ENCODE peak calls at places on chromosomes 6 and 20, in four cellular contexts. X, I, T and Z are unnamed samples.

GRCh38 chr20:21028921-21029320 is 77.2 kb downstream of the LINC00237 start:
- DNase-seq in X (no peak), I (no peak), T (no peak), Z (no peak)

GRCh38 chr20:17943343-17943742 is 25.3 kb downstream of the SNX5 start:
- DNase-seq in T (no peak), X (no peak), I (no peak), Z (no peak)

GRCh38 chr20:8693709-8694108 is 375.2 kb upstream of the PLCB4 start:
- DNase-seq in X (no peak), I (no peak), T (peak), Z (no peak)

GRCh38 chr6:39090036-39090435 is 24.9 kb downstream of the SAYSD1 start:
- DNase-seq in I (no peak), X (no peak), T (no peak), Z (no peak)

GRCh38 chr6:32790306-32790705 is 26.5 kb downstream of the HLA-DOB start:
- DNase-seq in I (no peak), T (no peak), X (no peak), Z (no peak)

GRCh38 chr20:33791540-33791939 is 19.6 kb upstream of the CHMP4B start:
- DNase-seq in T (no peak), I (no peak), X (no peak), Z (no peak)

GRCh38 chr6:166465671-166466087 is 82.9 kb upstream of the MPC1 start:
- DNase-seq in I (peak), X (no peak), T (peak), Z (no peak)

GRCh38 chr20:38270869-38271608 is 10.5 kb upstream of the KIAA1755 start:
- DNase-seq in T (peak), X (peak), I (no peak), Z (no peak)

GRCh38 chr6:33297956-33298772 is 578 bp downstream of the RGL2 start:
- DNase-seq in T (peak), I (no peak), X (peak), Z (peak)

GRCh38 chr6:153595903-153596302 is 443.1 kb upstream of the OPRM1 start:
- DNase-seq in I (no peak), X (no peak), T (peak), Z (no peak)

GRCh38 chr6:79076881-79077641 is 993 bp downstream of the PHIP start:
- DNase-seq in T (peak), X (peak), I (peak), Z (peak)

GRCh38 chr6:124319410-124319809 is 515.7 kb downstream of the NKAIN2 start:
- DNase-seq in T (no peak), I (no peak), X (no peak), Z (no peak)

GRCh38 chr6:151805286-151805840 is 2.1 kb upstream of the ESR1 start:
- DNase-seq in T (no peak), I (no peak), X (no peak), Z (no peak)

GRCh38 chr20:10550204-10551118 is 115.4 kb downstream of the SLX4IP start:
- DNase-seq in T (no peak), X (no peak), I (no peak), Z (no peak)

GRCh38 chr6:159973406-159973805 is 4.5 kb downstream of the IGF2R start:
- DNase-seq in I (no peak), X (no peak), T (peak), Z (no peak)

GRCh38 chr6:26009817-26010216 is 47.2 kb downstream of the TRIM38 start:
- DNase-seq in I (no peak), X (no peak), T (no peak), Z (no peak)

GRCh38 chr6:66985816-66986215 is 1278.8 kb upstream of the EYS start:
- DNase-seq in I (no peak), X (no peak), T (no peak), Z (no peak)

GRCh38 chr20:49700411-49701185 is 13.1 kb downstream of the B4GALT5 start:
- DNase-seq in T (peak), I (no peak), X (no peak), Z (no peak)